ENCODE peak calls at places on chromosomes 13 and 19, in ten cellular contexts. One of them, this sample, is unnamed.

GRCh38 chr13:47598340-47598911 is 402.6 kb downstream of the SUCLA2 start:
- DNase-seq in SW480: peak
- DNase-seq in stimulated activated CD4-positive, alpha-beta T cell treated with anti-CD3 and anti-CD28 coated beads, TNF-alpha, amount 100 ng/mL, for 48 hours: no peak
- DNase-seq in NCI-H1105 treated with DMSO at 0.1 percent for 48 hours: no peak
- DNase-seq in aorta: no peak
- DNase-seq in HEK293T: no peak
- DNase-seq in AG20443: peak
- DNase-seq in activated CD4-positive, alpha-beta T cell treated with anti-CD3 and anti-CD28 coated beads, Interleukin-2, amount 50 U/mL, for 1 hour: no peak
- DNase-seq in memory B cell: no peak
- DNase-seq in NB4: no peak
- DNase-seq in this sample: peak

GRCh38 chr19:12668937-12669271 is 2.3 kb downstream of the WDR83 start:
- DNase-seq in activated CD4-positive, alpha-beta T cell treated with anti-CD3 and anti-CD28 coated beads, Interleukin-2, amount 50 U/mL, for 1 hour: peak
- DNase-seq in stimulated activated CD4-positive, alpha-beta T cell treated with anti-CD3 and anti-CD28 coated beads, TNF-alpha, amount 100 ng/mL, for 48 hours: no peak
- DNase-seq in SW480: peak
- DNase-seq in aorta: no peak
- DNase-seq in AG20443: peak
- DNase-seq in HEK293T: no peak
- DNase-seq in NB4: peak
- DNase-seq in NCI-H1105 treated with DMSO at 0.1 percent for 48 hours: no peak
- DNase-seq in memory B cell: peak
- DNase-seq in this sample: peak

GRCh38 chr19:49117677-49118564 is 1.0 kb downstream of the C19orf73 start:
- DNase-seq in activated CD4-positive, alpha-beta T cell treated with anti-CD3 and anti-CD28 coated beads, Interleukin-2, amount 50 U/mL, for 1 hour: no peak
- DNase-seq in AG20443: no peak
- DNase-seq in stimulated activated CD4-positive, alpha-beta T cell treated with anti-CD3 and anti-CD28 coated beads, TNF-alpha, amount 100 ng/mL, for 48 hours: no peak
- DNase-seq in SW480: no peak
- DNase-seq in NCI-H1105 treated with DMSO at 0.1 percent for 48 hours: no peak
- DNase-seq in aorta: no peak
- DNase-seq in memory B cell: no peak
- DNase-seq in NB4: no peak
- DNase-seq in HEK293T: no peak
- DNase-seq in this sample: no peak

GRCh38 chr19:53492153-53492552 is 24.6 kb downstream of the ZNF813 start:
- DNase-seq in SW480: no peak
- DNase-seq in AG20443: no peak
- DNase-seq in memory B cell: no peak
- DNase-seq in NCI-H1105 treated with DMSO at 0.1 percent for 48 hours: no peak
- DNase-seq in activated CD4-positive, alpha-beta T cell treated with anti-CD3 and anti-CD28 coated beads, Interleukin-2, amount 50 U/mL, for 1 hour: no peak
- DNase-seq in stimulated activated CD4-positive, alpha-beta T cell treated with anti-CD3 and anti-CD28 coated beads, TNF-alpha, amount 100 ng/mL, for 48 hours: no peak
- DNase-seq in NB4: no peak
- DNase-seq in aorta: no peak
- DNase-seq in HEK293T: no peak
- DNase-seq in this sample: no peak

GRCh38 chr19:6267552-6268381 is 12.0 kb downstream of the MLLT1 start:
- DNase-seq in stimulated activated CD4-positive, alpha-beta T cell treated with anti-CD3 and anti-CD28 coated beads, TNF-alpha, amount 100 ng/mL, for 48 hours: no peak
- DNase-seq in AG20443: no peak
- DNase-seq in memory B cell: no peak
- DNase-seq in aorta: no peak
- DNase-seq in SW480: no peak
- DNase-seq in HEK293T: no peak
- DNase-seq in NB4: no peak
- DNase-seq in NCI-H1105 treated with DMSO at 0.1 percent for 48 hours: no peak
- DNase-seq in activated CD4-positive, alpha-beta T cell treated with anti-CD3 and anti-CD28 coated beads, Interleukin-2, amount 50 U/mL, for 1 hour: no peak
- DNase-seq in this sample: no peak

GRCh38 chr19:29674374-29675119 is 9.3 kb downstream of the PLEKHF1 start:
- DNase-seq in NCI-H1105 treated with DMSO at 0.1 percent for 48 hours: no peak
- DNase-seq in aorta: no peak
- DNase-seq in NB4: no peak
- DNase-seq in stimulated activated CD4-positive, alpha-beta T cell treated with anti-CD3 and anti-CD28 coated beads, TNF-alpha, amount 100 ng/mL, for 48 hours: no peak
- DNase-seq in activated CD4-positive, alpha-beta T cell treated with anti-CD3 and anti-CD28 coated beads, Interleukin-2, amount 50 U/mL, for 1 hour: no peak
- DNase-seq in HEK293T: no peak
- DNase-seq in SW480: no peak
- DNase-seq in memory B cell: no peak
- DNase-seq in AG20443: no peak
- DNase-seq in this sample: no peak

GRCh38 chr13:49657241-49657641 is 28.9 kb downstream of the ARL11 start:
- DNase-seq in SW480: no peak
- DNase-seq in stimulated activated CD4-positive, alpha-beta T cell treated with anti-CD3 and anti-CD28 coated beads, TNF-alpha, amount 100 ng/mL, for 48 hours: no peak
- DNase-seq in AG20443: no peak
- DNase-seq in memory B cell: no peak
- DNase-seq in HEK293T: no peak
- DNase-seq in aorta: no peak
- DNase-seq in activated CD4-positive, alpha-beta T cell treated with anti-CD3 and anti-CD28 coated beads, Interleukin-2, amount 50 U/mL, for 1 hour: no peak
- DNase-seq in NB4: no peak
- DNase-seq in NCI-H1105 treated with DMSO at 0.1 percent for 48 hours: no peak
- DNase-seq in this sample: no peak

GRCh38 chr13:73235385-73235784 is 176.6 kb downstream of the KLF5 start:
- DNase-seq in memory B cell: no peak
- DNase-seq in SW480: peak
- DNase-seq in aorta: no peak
- DNase-seq in stimulated activated CD4-positive, alpha-beta T cell treated with anti-CD3 and anti-CD28 coated beads, TNF-alpha, amount 100 ng/mL, for 48 hours: no peak
- DNase-seq in HEK293T: no peak
- DNase-seq in activated CD4-positive, alpha-beta T cell treated with anti-CD3 and anti-CD28 coated beads, Interleukin-2, amount 50 U/mL, for 1 hour: no peak
- DNase-seq in NB4: no peak
- DNase-seq in NCI-H1105 treated with DMSO at 0.1 percent for 48 hours: no peak
- DNase-seq in AG20443: no peak
- DNase-seq in this sample: no peak

GRCh38 chr19:28399187-28399586 is 813.8 kb downstream of the UQCRFS1 start:
- DNase-seq in NCI-H1105 treated with DMSO at 0.1 percent for 48 hours: no peak
- DNase-seq in aorta: no peak
- DNase-seq in activated CD4-positive, alpha-beta T cell treated with anti-CD3 and anti-CD28 coated beads, Interleukin-2, amount 50 U/mL, for 1 hour: no peak
- DNase-seq in stimulated activated CD4-positive, alpha-beta T cell treated with anti-CD3 and anti-CD28 coated beads, TNF-alpha, amount 100 ng/mL, for 48 hours: no peak
- DNase-seq in AG20443: no peak
- DNase-seq in HEK293T: no peak
- DNase-seq in NB4: no peak
- DNase-seq in memory B cell: no peak
- DNase-seq in SW480: no peak
- DNase-seq in this sample: no peak

GRCh38 chr19:13163609-13164364 is 13.6 kb downstream of the IER2 start:
- DNase-seq in stimulated activated CD4-positive, alpha-beta T cell treated with anti-CD3 and anti-CD28 coated beads, TNF-alpha, amount 100 ng/mL, for 48 hours: no peak
- DNase-seq in aorta: peak
- DNase-seq in SW480: peak
- DNase-seq in HEK293T: no peak
- DNase-seq in AG20443: peak
- DNase-seq in activated CD4-positive, alpha-beta T cell treated with anti-CD3 and anti-CD28 coated beads, Interleukin-2, amount 50 U/mL, for 1 hour: peak
- DNase-seq in memory B cell: no peak
- DNase-seq in NCI-H1105 treated with DMSO at 0.1 percent for 48 hours: no peak
- DNase-seq in NB4: peak
- DNase-seq in this sample: peak

GRCh38 chr19:6032381-6032780 is 54.4 kb upstream of the RANBP3 start:
- DNase-seq in AG20443: no peak
- DNase-seq in stimulated activated CD4-positive, alpha-beta T cell treated with anti-CD3 and anti-CD28 coated beads, TNF-alpha, amount 100 ng/mL, for 48 hours: no peak
- DNase-seq in HEK293T: no peak
- DNase-seq in memory B cell: no peak
- DNase-seq in NCI-H1105 treated with DMSO at 0.1 percent for 48 hours: no peak
- DNase-seq in NB4: no peak
- DNase-seq in activated CD4-positive, alpha-beta T cell treated with anti-CD3 and anti-CD28 coated beads, Interleukin-2, amount 50 U/mL, for 1 hour: no peak
- DNase-seq in SW480: no peak
- DNase-seq in aorta: no peak
- DNase-seq in this sample: no peak

GRCh38 chr19:41997121-41997850 is 3.3 kb upstream of the ATP1A3 start:
- DNase-seq in SW480: peak
- DNase-seq in aorta: peak
- DNase-seq in stimulated activated CD4-positive, alpha-beta T cell treated with anti-CD3 and anti-CD28 coated beads, TNF-alpha, amount 100 ng/mL, for 48 hours: no peak
- DNase-seq in AG20443: peak
- DNase-seq in HEK293T: peak
- DNase-seq in memory B cell: peak
- DNase-seq in NB4: peak
- DNase-seq in NCI-H1105 treated with DMSO at 0.1 percent for 48 hours: no peak
- DNase-seq in activated CD4-positive, alpha-beta T cell treated with anti-CD3 and anti-CD28 coated beads, Interleukin-2, amount 50 U/mL, for 1 hour: peak
- DNase-seq in this sample: no peak

GRCh38 chr19:29714953-29715694 is at the start of gene C19orf12:
- DNase-seq in activated CD4-positive, alpha-beta T cell treated with anti-CD3 and anti-CD28 coated beads, Interleukin-2, amount 50 U/mL, for 1 hour: peak
- DNase-seq in AG20443: peak
- DNase-seq in HEK293T: peak
- DNase-seq in NCI-H1105 treated with DMSO at 0.1 percent for 48 hours: peak
- DNase-seq in stimulated activated CD4-positive, alpha-beta T cell treated with anti-CD3 and anti-CD28 coated beads, TNF-alpha, amount 100 ng/mL, for 48 hours: peak
- DNase-seq in SW480: peak
- DNase-seq in memory B cell: peak
- DNase-seq in aorta: peak
- DNase-seq in NB4: peak
- DNase-seq in this sample: peak

GRCh38 chr13:59409211-59409610 is 754.5 kb downstream of the DIAPH3 start:
- DNase-seq in memory B cell: no peak
- DNase-seq in stimulated activated CD4-positive, alpha-beta T cell treated with anti-CD3 and anti-CD28 coated beads, TNF-alpha, amount 100 ng/mL, for 48 hours: no peak
- DNase-seq in SW480: no peak
- DNase-seq in NB4: no peak
- DNase-seq in NCI-H1105 treated with DMSO at 0.1 percent for 48 hours: peak
- DNase-seq in HEK293T: no peak
- DNase-seq in AG20443: peak
- DNase-seq in activated CD4-positive, alpha-beta T cell treated with anti-CD3 and anti-CD28 coated beads, Interleukin-2, amount 50 U/mL, for 1 hour: no peak
- DNase-seq in aorta: no peak
- DNase-seq in this sample: no peak

GRCh38 chr19:55700813-55701212 is 25.8 kb downstream of the EPN1 start:
- DNase-seq in stimulated activated CD4-positive, alpha-beta T cell treated with anti-CD3 and anti-CD28 coated beads, TNF-alpha, amount 100 ng/mL, for 48 hours: no peak
- DNase-seq in AG20443: no peak
- DNase-seq in NB4: no peak
- DNase-seq in HEK293T: no peak
- DNase-seq in aorta: peak
- DNase-seq in SW480: no peak
- DNase-seq in activated CD4-positive, alpha-beta T cell treated with anti-CD3 and anti-CD28 coated beads, Interleukin-2, amount 50 U/mL, for 1 hour: no peak
- DNase-seq in NCI-H1105 treated with DMSO at 0.1 percent for 48 hours: no peak
- DNase-seq in memory B cell: no peak
- DNase-seq in this sample: no peak

GRCh38 chr19:18894254-18895037 is 1.5 kb downstream of the CERS1 start:
- DNase-seq in AG20443: peak
- DNase-seq in activated CD4-positive, alpha-beta T cell treated with anti-CD3 and anti-CD28 coated beads, Interleukin-2, amount 50 U/mL, for 1 hour: no peak
- DNase-seq in NCI-H1105 treated with DMSO at 0.1 percent for 48 hours: peak
- DNase-seq in SW480: no peak
- DNase-seq in aorta: no peak
- DNase-seq in HEK293T: no peak
- DNase-seq in NB4: no peak
- DNase-seq in stimulated activated CD4-positive, alpha-beta T cell treated with anti-CD3 and anti-CD28 coated beads, TNF-alpha, amount 100 ng/mL, for 48 hours: no peak
- DNase-seq in memory B cell: no peak
- DNase-seq in this sample: no peak

GRCh38 chr19:49585023-49585422 is 3.9 kb downstream of the PRRG2 start:
- DNase-seq in NCI-H1105 treated with DMSO at 0.1 percent for 48 hours: peak
- DNase-seq in HEK293T: no peak
- DNase-seq in SW480: no peak
- DNase-seq in stimulated activated CD4-positive, alpha-beta T cell treated with anti-CD3 and anti-CD28 coated beads, TNF-alpha, amount 100 ng/mL, for 48 hours: no peak
- DNase-seq in AG20443: no peak
- DNase-seq in aorta: no peak
- DNase-seq in NB4: no peak
- DNase-seq in memory B cell: no peak
- DNase-seq in activated CD4-positive, alpha-beta T cell treated with anti-CD3 and anti-CD28 coated beads, Interleukin-2, amount 50 U/mL, for 1 hour: no peak
- DNase-seq in this sample: no peak

GRCh38 chr13:70339738-70340137 is 231.5 kb upstream of the KLHL1 start:
- DNase-seq in stimulated activated CD4-positive, alpha-beta T cell treated with anti-CD3 and anti-CD28 coated beads, TNF-alpha, amount 100 ng/mL, for 48 hours: no peak
- DNase-seq in NB4: peak
- DNase-seq in NCI-H1105 treated with DMSO at 0.1 percent for 48 hours: peak
- DNase-seq in HEK293T: peak
- DNase-seq in memory B cell: no peak
- DNase-seq in AG20443: no peak
- DNase-seq in activated CD4-positive, alpha-beta T cell treated with anti-CD3 and anti-CD28 coated beads, Interleukin-2, amount 50 U/mL, for 1 hour: no peak
- DNase-seq in SW480: peak
- DNase-seq in aorta: no peak
- DNase-seq in this sample: peak

GRCh38 chr19:51272183-51272817 is 21.4 kb downstream of the SIGLECL1 start:
- DNase-seq in HEK293T: no peak
- DNase-seq in aorta: no peak
- DNase-seq in SW480: no peak
- DNase-seq in AG20443: no peak
- DNase-seq in NB4: peak
- DNase-seq in activated CD4-positive, alpha-beta T cell treated with anti-CD3 and anti-CD28 coated beads, Interleukin-2, amount 50 U/mL, for 1 hour: no peak
- DNase-seq in memory B cell: no peak
- DNase-seq in NCI-H1105 treated with DMSO at 0.1 percent for 48 hours: no peak
- DNase-seq in stimulated activated CD4-positive, alpha-beta T cell treated with anti-CD3 and anti-CD28 coated beads, TNF-alpha, amount 100 ng/mL, for 48 hours: no peak
- DNase-seq in this sample: no peak

GRCh38 chr19:14565765-14566711 is 5.8 kb downstream of the NDUFB7 start:
- DNase-seq in stimulated activated CD4-positive, alpha-beta T cell treated with anti-CD3 and anti-CD28 coated beads, TNF-alpha, amount 100 ng/mL, for 48 hours: no peak
- DNase-seq in NB4: no peak
- DNase-seq in HEK293T: no peak
- DNase-seq in aorta: no peak
- DNase-seq in memory B cell: no peak
- DNase-seq in NCI-H1105 treated with DMSO at 0.1 percent for 48 hours: no peak
- DNase-seq in activated CD4-positive, alpha-beta T cell treated with anti-CD3 and anti-CD28 coated beads, Interleukin-2, amount 50 U/mL, for 1 hour: no peak
- DNase-seq in AG20443: peak
- DNase-seq in SW480: no peak
- DNase-seq in this sample: no peak

GRCh38 chr13:113732961-113733950 is 25.8 kb upstream of the TMEM255B start:
- DNase-seq in NB4: no peak
- DNase-seq in aorta: peak
- DNase-seq in memory B cell: no peak
- DNase-seq in stimulated activated CD4-positive, alpha-beta T cell treated with anti-CD3 and anti-CD28 coated beads, TNF-alpha, amount 100 ng/mL, for 48 hours: no peak
- DNase-seq in SW480: no peak
- DNase-seq in NCI-H1105 treated with DMSO at 0.1 percent for 48 hours: no peak
- DNase-seq in activated CD4-positive, alpha-beta T cell treated with anti-CD3 and anti-CD28 coated beads, Interleukin-2, amount 50 U/mL, for 1 hour: no peak
- DNase-seq in HEK293T: no peak
- DNase-seq in AG20443: no peak
- DNase-seq in this sample: no peak

GRCh38 chr19:35213678-35214632 is 14.6 kb downstream of the FAM187B start:
- DNase-seq in activated CD4-positive, alpha-beta T cell treated with anti-CD3 and anti-CD28 coated beads, Interleukin-2, amount 50 U/mL, for 1 hour: peak
- DNase-seq in NB4: peak
- DNase-seq in memory B cell: peak
- DNase-seq in aorta: peak
- DNase-seq in SW480: peak
- DNase-seq in HEK293T: no peak
- DNase-seq in NCI-H1105 treated with DMSO at 0.1 percent for 48 hours: peak
- DNase-seq in AG20443: no peak
- DNase-seq in stimulated activated CD4-positive, alpha-beta T cell treated with anti-CD3 and anti-CD28 coated beads, TNF-alpha, amount 100 ng/mL, for 48 hours: peak
- DNase-seq in this sample: peak

GRCh38 chr19:49403404-49404187 is 15.5 kb downstream of the KASH5 start:
- DNase-seq in SW480: peak
- DNase-seq in aorta: no peak
- DNase-seq in HEK293T: peak
- DNase-seq in AG20443: no peak
- DNase-seq in activated CD4-positive, alpha-beta T cell treated with anti-CD3 and anti-CD28 coated beads, Interleukin-2, amount 50 U/mL, for 1 hour: no peak
- DNase-seq in NB4: no peak
- DNase-seq in memory B cell: no peak
- DNase-seq in stimulated activated CD4-positive, alpha-beta T cell treated with anti-CD3 and anti-CD28 coated beads, TNF-alpha, amount 100 ng/mL, for 48 hours: no peak
- DNase-seq in NCI-H1105 treated with DMSO at 0.1 percent for 48 hours: peak
- DNase-seq in this sample: no peak

GRCh38 chr19:50209131-50209530 is 5.7 kb downstream of the MYH14 start:
- DNase-seq in activated CD4-positive, alpha-beta T cell treated with anti-CD3 and anti-CD28 coated beads, Interleukin-2, amount 50 U/mL, for 1 hour: no peak
- DNase-seq in stimulated activated CD4-positive, alpha-beta T cell treated with anti-CD3 and anti-CD28 coated beads, TNF-alpha, amount 100 ng/mL, for 48 hours: no peak
- DNase-seq in NCI-H1105 treated with DMSO at 0.1 percent for 48 hours: no peak
- DNase-seq in memory B cell: no peak
- DNase-seq in AG20443: no peak
- DNase-seq in HEK293T: no peak
- DNase-seq in aorta: peak
- DNase-seq in SW480: no peak
- DNase-seq in NB4: no peak
- DNase-seq in this sample: no peak

GRCh38 chr19:54435551-54436016 is 13.4 kb upstream of the LENG8 start:
- DNase-seq in stimulated activated CD4-positive, alpha-beta T cell treated with anti-CD3 and anti-CD28 coated beads, TNF-alpha, amount 100 ng/mL, for 48 hours: no peak
- DNase-seq in NCI-H1105 treated with DMSO at 0.1 percent for 48 hours: no peak
- DNase-seq in HEK293T: no peak
- DNase-seq in SW480: no peak
- DNase-seq in aorta: no peak
- DNase-seq in activated CD4-positive, alpha-beta T cell treated with anti-CD3 and anti-CD28 coated beads, Interleukin-2, amount 50 U/mL, for 1 hour: no peak
- DNase-seq in memory B cell: no peak
- DNase-seq in NB4: no peak
- DNase-seq in AG20443: no peak
- DNase-seq in this sample: no peak

GRCh38 chr13:112714366-112714765 is 24.5 kb downstream of the ATP11A start:
- DNase-seq in SW480: no peak
- DNase-seq in aorta: no peak
- DNase-seq in HEK293T: no peak
- DNase-seq in NB4: no peak
- DNase-seq in activated CD4-positive, alpha-beta T cell treated with anti-CD3 and anti-CD28 coated beads, Interleukin-2, amount 50 U/mL, for 1 hour: no peak
- DNase-seq in memory B cell: no peak
- DNase-seq in NCI-H1105 treated with DMSO at 0.1 percent for 48 hours: no peak
- DNase-seq in stimulated activated CD4-positive, alpha-beta T cell treated with anti-CD3 and anti-CD28 coated beads, TNF-alpha, amount 100 ng/mL, for 48 hours: no peak
- DNase-seq in AG20443: no peak
- DNase-seq in this sample: no peak

GRCh38 chr13:25752957-25753540 is 298.8 kb downstream of the SHISA2 start:
- DNase-seq in NCI-H1105 treated with DMSO at 0.1 percent for 48 hours: no peak
- DNase-seq in AG20443: peak
- DNase-seq in HEK293T: no peak
- DNase-seq in stimulated activated CD4-positive, alpha-beta T cell treated with anti-CD3 and anti-CD28 coated beads, TNF-alpha, amount 100 ng/mL, for 48 hours: no peak
- DNase-seq in memory B cell: no peak
- DNase-seq in NB4: peak
- DNase-seq in activated CD4-positive, alpha-beta T cell treated with anti-CD3 and anti-CD28 coated beads, Interleukin-2, amount 50 U/mL, for 1 hour: no peak
- DNase-seq in SW480: peak
- DNase-seq in aorta: peak
- DNase-seq in this sample: no peak

GRCh38 chr19:27909861-27910260 is 1303.1 kb downstream of the UQCRFS1 start:
- DNase-seq in NCI-H1105 treated with DMSO at 0.1 percent for 48 hours: no peak
- DNase-seq in aorta: no peak
- DNase-seq in activated CD4-positive, alpha-beta T cell treated with anti-CD3 and anti-CD28 coated beads, Interleukin-2, amount 50 U/mL, for 1 hour: no peak
- DNase-seq in NB4: no peak
- DNase-seq in SW480: no peak
- DNase-seq in stimulated activated CD4-positive, alpha-beta T cell treated with anti-CD3 and anti-CD28 coated beads, TNF-alpha, amount 100 ng/mL, for 48 hours: no peak
- DNase-seq in HEK293T: no peak
- DNase-seq in AG20443: no peak
- DNase-seq in memory B cell: no peak
- DNase-seq in this sample: no peak